ENCODE peak calls at places on chromosomes 12 and 14, in seven cellular contexts. One of them, this sample, is unnamed.

GRCh38 chr12:123134265-123134664 is 16.6 kb downstream of the PITPNM2 start:
- DNase-seq in IMR-90: no peak
- DNase-seq in fibroblast of pulmonary artery: no peak
- DNase-seq in lower leg skin: no peak
- DNase-seq in brain microvascular endothelial cell: no peak
- DNase-seq in colonic mucosa: no peak
- DNase-seq in fibroblast of the aortic adventitia: no peak
- DNase-seq in this sample: peak

GRCh38 chr14:102203382-102203781 is 63.7 kb downstream of the WDR20 start:
- DNase-seq in IMR-90: no peak
- DNase-seq in colonic mucosa: no peak
- DNase-seq in fibroblast of pulmonary artery: no peak
- DNase-seq in fibroblast of the aortic adventitia: no peak
- DNase-seq in brain microvascular endothelial cell: no peak
- DNase-seq in lower leg skin: no peak
- DNase-seq in this sample: no peak

GRCh38 chr12:67772276-67773169 is 124.0 kb downstream of the DYRK2 start:
- DNase-seq in colonic mucosa: no peak
- DNase-seq in lower leg skin: no peak
- DNase-seq in fibroblast of pulmonary artery: peak
- DNase-seq in brain microvascular endothelial cell: peak
- DNase-seq in IMR-90: peak
- DNase-seq in fibroblast of the aortic adventitia: no peak
- DNase-seq in this sample: no peak

GRCh38 chr12:91413591-91413990 is 231.0 kb upstream of the DCN start:
- DNase-seq in IMR-90: no peak
- DNase-seq in colonic mucosa: peak
- DNase-seq in fibroblast of pulmonary artery: peak
- DNase-seq in lower leg skin: peak
- DNase-seq in fibroblast of the aortic adventitia: peak
- DNase-seq in brain microvascular endothelial cell: peak
- DNase-seq in this sample: peak

GRCh38 chr14:101111620-101112290 is 208.2 kb upstream of the RTL1 start:
- DNase-seq in IMR-90: no peak
- DNase-seq in fibroblast of the aortic adventitia: no peak
- DNase-seq in brain microvascular endothelial cell: no peak
- DNase-seq in lower leg skin: peak
- DNase-seq in fibroblast of pulmonary artery: no peak
- DNase-seq in colonic mucosa: peak
- DNase-seq in this sample: no peak

GRCh38 chr12:94157891-94158495 is 9.6 kb downstream of the PLXNC1 start:
- DNase-seq in colonic mucosa: no peak
- DNase-seq in lower leg skin: no peak
- DNase-seq in brain microvascular endothelial cell: no peak
- DNase-seq in IMR-90: no peak
- DNase-seq in fibroblast of pulmonary artery: no peak
- DNase-seq in fibroblast of the aortic adventitia: no peak
- DNase-seq in this sample: no peak

GRCh38 chr14:52922656-52923055 is 28.2 kb downstream of the FERMT2 start:
- DNase-seq in IMR-90: peak
- DNase-seq in fibroblast of the aortic adventitia: peak
- DNase-seq in lower leg skin: no peak
- DNase-seq in brain microvascular endothelial cell: no peak
- DNase-seq in colonic mucosa: no peak
- DNase-seq in fibroblast of pulmonary artery: peak
- DNase-seq in this sample: no peak

GRCh38 chr12:94873368-94874085 is 130.0 kb downstream of the NDUFA12 start:
- DNase-seq in lower leg skin: no peak
- DNase-seq in fibroblast of pulmonary artery: no peak
- DNase-seq in fibroblast of the aortic adventitia: no peak
- DNase-seq in colonic mucosa: peak
- DNase-seq in brain microvascular endothelial cell: no peak
- DNase-seq in IMR-90: no peak
- DNase-seq in this sample: no peak

GRCh38 chr14:69554500-69554899 is 20.2 kb downstream of the CCDC177 start:
- DNase-seq in lower leg skin: no peak
- DNase-seq in colonic mucosa: no peak
- DNase-seq in brain microvascular endothelial cell: no peak
- DNase-seq in IMR-90: no peak
- DNase-seq in fibroblast of pulmonary artery: no peak
- DNase-seq in fibroblast of the aortic adventitia: peak
- DNase-seq in this sample: no peak

GRCh38 chr14:81234268-81234667 is 13.5 kb upstream of the GTF2A1 start:
- DNase-seq in fibroblast of the aortic adventitia: no peak
- DNase-seq in brain microvascular endothelial cell: no peak
- DNase-seq in IMR-90: no peak
- DNase-seq in fibroblast of pulmonary artery: peak
- DNase-seq in colonic mucosa: no peak
- DNase-seq in lower leg skin: no peak
- DNase-seq in this sample: no peak

GRCh38 chr12:28107679-28108078 is 82.6 kb upstream of the CCDC91 start:
- DNase-seq in fibroblast of the aortic adventitia: no peak
- DNase-seq in colonic mucosa: no peak
- DNase-seq in lower leg skin: no peak
- DNase-seq in fibroblast of pulmonary artery: peak
- DNase-seq in brain microvascular endothelial cell: no peak
- DNase-seq in IMR-90: no peak
- DNase-seq in this sample: no peak

GRCh38 chr12:92105676-92106075 is 40.0 kb downstream of the BTG1 start:
- DNase-seq in lower leg skin: no peak
- DNase-seq in fibroblast of pulmonary artery: no peak
- DNase-seq in IMR-90: no peak
- DNase-seq in colonic mucosa: no peak
- DNase-seq in brain microvascular endothelial cell: no peak
- DNase-seq in fibroblast of the aortic adventitia: no peak
- DNase-seq in this sample: no peak

GRCh38 chr12:55673638-55674037 is 34.1 kb downstream of the ITGA7 start:
- DNase-seq in lower leg skin: no peak
- DNase-seq in colonic mucosa: no peak
- DNase-seq in fibroblast of pulmonary artery: no peak
- DNase-seq in IMR-90: no peak
- DNase-seq in fibroblast of the aortic adventitia: no peak
- DNase-seq in brain microvascular endothelial cell: no peak
- DNase-seq in this sample: no peak

GRCh38 chr14:20857207-20857606 is 34.0 kb upstream of the RNASE3 start:
- DNase-seq in colonic mucosa: no peak
- DNase-seq in IMR-90: no peak
- DNase-seq in fibroblast of the aortic adventitia: no peak
- DNase-seq in lower leg skin: no peak
- DNase-seq in fibroblast of pulmonary artery: no peak
- DNase-seq in brain microvascular endothelial cell: no peak
- DNase-seq in this sample: no peak
- TF ChIP-seq CTCF in colonic mucosa: no peak
- TF ChIP-seq CTCF in IMR-90: no peak
- TF ChIP-seq CTCF in fibroblast of the aortic adventitia: no peak
- TF ChIP-seq CTCF in lower leg skin: no peak
- TF ChIP-seq CTCF in fibroblast of pulmonary artery: no peak
- TF ChIP-seq CTCF in brain microvascular endothelial cell: no peak
- TF ChIP-seq CTCF in this sample: no peak

GRCh38 chr12:121888083-121888477 is 510 bp upstream of the PSMD9 start:
- DNase-seq in colonic mucosa: no peak
- DNase-seq in lower leg skin: no peak
- DNase-seq in IMR-90: no peak
- DNase-seq in fibroblast of the aortic adventitia: no peak
- DNase-seq in fibroblast of pulmonary artery: no peak
- DNase-seq in brain microvascular endothelial cell: no peak
- DNase-seq in this sample: no peak
- H3K4me3 ChIP-seq in colonic mucosa: peak
- H3K4me3 ChIP-seq in lower leg skin: no peak
- H3K4me3 ChIP-seq in IMR-90: peak
- H3K4me3 ChIP-seq in fibroblast of the aortic adventitia: peak
- H3K4me3 ChIP-seq in fibroblast of pulmonary artery: peak
- H3K4me3 ChIP-seq in brain microvascular endothelial cell: peak
- H3K4me3 ChIP-seq in this sample: peak

DNA sequence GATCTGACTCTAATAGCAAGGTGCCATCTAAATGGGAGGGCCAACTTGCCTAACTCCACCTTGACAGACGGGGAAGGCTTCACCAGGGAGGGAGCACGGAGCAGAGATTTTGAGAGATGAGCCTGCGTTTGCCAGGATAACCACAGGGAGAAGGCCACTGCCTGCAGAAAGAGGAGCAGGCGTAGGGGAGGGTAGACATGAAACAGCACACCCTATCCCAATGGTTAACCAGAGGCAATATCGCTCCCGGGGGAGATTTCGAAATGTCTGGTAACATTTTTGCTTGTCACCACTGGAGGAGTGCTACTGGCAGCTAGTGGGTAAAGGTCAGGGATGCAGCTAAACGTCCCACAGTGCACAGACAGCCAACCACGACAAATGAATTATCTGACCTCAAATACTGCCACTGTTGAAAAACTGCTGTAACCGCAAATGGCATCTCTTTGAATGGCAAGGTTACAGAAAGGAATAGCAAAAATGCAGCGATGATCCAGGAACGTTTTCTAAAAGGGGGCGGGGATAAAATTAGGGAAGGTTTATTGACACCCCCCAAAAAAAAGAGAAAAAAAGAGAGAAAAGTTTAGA is 126.0 kb upstream of the ATF7IP start:
- DNase-seq in colonic mucosa: peak
- DNase-seq in fibroblast of pulmonary artery: peak
- DNase-seq in IMR-90: no peak
- DNase-seq in lower leg skin: no peak
- DNase-seq in fibroblast of the aortic adventitia: peak
- DNase-seq in brain microvascular endothelial cell: peak
- DNase-seq in this sample: no peak
- TF ChIP-seq CTCF in colonic mucosa: no peak
- TF ChIP-seq CTCF in fibroblast of pulmonary artery: peak
- TF ChIP-seq CTCF in IMR-90: no peak
- TF ChIP-seq CTCF in lower leg skin: no peak
- TF ChIP-seq CTCF in fibroblast of the aortic adventitia: no peak
- TF ChIP-seq CTCF in brain microvascular endothelial cell: peak
- TF ChIP-seq CTCF in this sample: no peak

GRCh38 chr12:105561981-105562726 is 231.7 kb downstream of the C12orf75 start:
- DNase-seq in fibroblast of pulmonary artery: peak
- DNase-seq in colonic mucosa: peak
- DNase-seq in IMR-90: peak
- DNase-seq in fibroblast of the aortic adventitia: peak
- DNase-seq in brain microvascular endothelial cell: peak
- DNase-seq in lower leg skin: peak
- DNase-seq in this sample: peak
- H3K4me3 ChIP-seq in fibroblast of pulmonary artery: peak
- H3K4me3 ChIP-seq in colonic mucosa: peak
- H3K4me3 ChIP-seq in IMR-90: peak
- H3K4me3 ChIP-seq in fibroblast of the aortic adventitia: peak
- H3K4me3 ChIP-seq in brain microvascular endothelial cell: no peak
- H3K4me3 ChIP-seq in lower leg skin: no peak
- H3K4me3 ChIP-seq in this sample: peak

DNA sequence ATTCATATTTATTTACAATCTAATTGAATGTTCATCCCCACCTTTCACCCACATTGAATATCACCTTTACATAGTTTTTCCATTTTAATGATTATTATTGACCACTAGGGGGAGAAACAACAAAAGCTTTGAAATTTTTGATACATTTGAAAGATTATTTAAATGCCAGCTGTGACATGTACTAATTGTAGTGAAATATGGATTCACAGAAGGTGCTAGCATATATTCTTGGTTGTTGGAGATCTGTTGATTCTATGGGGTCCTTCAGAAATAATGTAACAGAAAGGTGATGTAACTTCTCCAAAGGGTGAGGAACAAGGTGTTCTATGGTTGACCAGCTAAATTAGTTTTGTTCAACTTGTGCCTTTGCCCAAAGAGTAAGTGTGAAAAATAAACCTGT is 22.4 kb upstream of the GPR33 start:
- DNase-seq in brain microvascular endothelial cell: no peak
- DNase-seq in lower leg skin: no peak
- DNase-seq in fibroblast of the aortic adventitia: peak
- DNase-seq in colonic mucosa: no peak
- DNase-seq in IMR-90: peak
- DNase-seq in fibroblast of pulmonary artery: peak
- DNase-seq in this sample: peak
- TF ChIP-seq CTCF in brain microvascular endothelial cell: no peak
- TF ChIP-seq CTCF in lower leg skin: no peak
- TF ChIP-seq CTCF in fibroblast of the aortic adventitia: peak
- TF ChIP-seq CTCF in colonic mucosa: peak
- TF ChIP-seq CTCF in IMR-90: peak
- TF ChIP-seq CTCF in fibroblast of pulmonary artery: peak
- TF ChIP-seq CTCF in this sample: peak

DNA sequence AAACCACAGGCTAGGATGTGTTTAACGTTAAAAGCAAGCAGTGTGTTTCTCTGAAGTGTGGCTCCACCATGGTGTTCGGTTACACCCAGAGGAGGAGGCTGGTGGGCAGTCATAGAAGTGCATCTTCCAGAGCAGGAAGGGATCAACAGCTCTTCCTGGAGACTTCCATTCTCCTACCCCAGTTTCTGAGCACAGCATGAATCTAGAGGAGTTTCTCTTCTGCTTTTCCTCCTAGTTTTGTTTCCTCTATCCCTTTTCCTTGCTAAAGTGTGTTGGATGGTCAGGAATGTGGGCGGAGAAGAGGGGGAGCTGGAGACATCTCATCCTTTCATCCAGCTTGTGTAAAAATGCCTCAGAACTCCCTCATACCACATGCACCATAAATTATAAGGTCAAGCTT is 3.8 kb upstream of the CKAP4 start:
- DNase-seq in colonic mucosa: peak
- DNase-seq in fibroblast of pulmonary artery: peak
- DNase-seq in IMR-90: peak
- DNase-seq in fibroblast of the aortic adventitia: no peak
- DNase-seq in brain microvascular endothelial cell: no peak
- DNase-seq in lower leg skin: no peak
- DNase-seq in this sample: no peak
- H3K4me3 ChIP-seq in colonic mucosa: no peak
- H3K4me3 ChIP-seq in fibroblast of pulmonary artery: no peak
- H3K4me3 ChIP-seq in IMR-90: no peak
- H3K4me3 ChIP-seq in fibroblast of the aortic adventitia: no peak
- H3K4me3 ChIP-seq in brain microvascular endothelial cell: no peak
- H3K4me3 ChIP-seq in lower leg skin: no peak
- H3K4me3 ChIP-seq in this sample: no peak

DNA sequence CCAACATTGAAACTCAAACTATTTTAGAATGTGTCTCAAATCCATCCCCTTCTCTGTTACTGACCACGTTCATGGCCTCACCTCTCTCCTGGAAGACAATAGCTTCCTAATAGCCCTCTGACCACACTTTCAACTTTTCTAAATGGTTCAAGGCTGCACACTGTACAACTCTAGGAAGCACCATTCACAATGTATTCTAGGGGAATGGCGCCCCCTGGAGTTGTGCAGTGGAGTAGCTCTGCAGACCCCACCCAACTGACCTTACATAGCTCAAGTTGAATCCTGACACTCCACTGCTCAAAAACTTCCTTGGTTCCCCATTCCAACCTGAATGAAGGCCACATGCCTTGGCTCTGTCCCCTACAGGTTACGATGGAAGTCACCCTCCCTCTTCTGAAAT is 77.6 kb downstream of the GAS2L3 start:
- DNase-seq in colonic mucosa: no peak
- DNase-seq in fibroblast of the aortic adventitia: no peak
- DNase-seq in lower leg skin: no peak
- DNase-seq in fibroblast of pulmonary artery: no peak
- DNase-seq in brain microvascular endothelial cell: no peak
- DNase-seq in IMR-90: no peak
- DNase-seq in this sample: no peak
- TF ChIP-seq CTCF in colonic mucosa: no peak
- TF ChIP-seq CTCF in fibroblast of the aortic adventitia: no peak
- TF ChIP-seq CTCF in lower leg skin: no peak
- TF ChIP-seq CTCF in fibroblast of pulmonary artery: peak
- TF ChIP-seq CTCF in brain microvascular endothelial cell: peak
- TF ChIP-seq CTCF in IMR-90: no peak
- TF ChIP-seq CTCF in this sample: peak

This sample was measured in epithelial cell of esophagus.